ENCODE peak calls at places on chromosomes 4 and X, in five cellular contexts. K is tibial artery, Y is endothelial cell of umbilical vein, U is neuronal stem cell, C is heart right ventricle. D is an unnamed sample.

GRCh38 chr4:86891785-86892638 is at the start of gene C4orf36:
- DNase-seq in Y (peak), C (peak), K (peak), U (peak), D (peak)

GRCh38 chrX:6645216-6645615 is 110.3 kb upstream of the VCX3A start:
- DNase-seq in K (no peak), C (no peak), U (no peak), Y (no peak), D (no peak)

GRCh38 chrX:115372026-115372610 is 82.6 kb downstream of the LUZP4 start:
- DNase-seq in Y (peak), U (no peak), C (no peak), K (no peak), D (no peak)

GRCh38 chr4:109301691-109302365 is 630 bp downstream of the COL25A1 start:
- DNase-seq in K (no peak), Y (no peak), C (no peak), U (no peak), D (peak)

GRCh38 chr4:149791836-149792235 is 23.8 kb downstream of the IQCM start:
- DNase-seq in U (no peak), K (no peak), Y (no peak), C (no peak), D (no peak)

GRCh38 chrX:19729761-19730160 is 157.6 kb downstream of the SH3KBP1 start:
- DNase-seq in K (no peak), C (no peak), Y (no peak), U (no peak), D (no peak)

GRCh38 chr4:101451086-101451485 is 103.8 kb upstream of the PPP3CA start:
- DNase-seq in Y (no peak), C (no peak), K (no peak), U (no peak), D (no peak)

GRCh38 chr4:38621004-38621684 is 42.9 kb upstream of the KLF3 start:
- DNase-seq in K (no peak), C (no peak), Y (no peak), U (no peak), D (no peak)

GRCh38 chr4:163694385-163694784 is 199.9 kb downstream of the TMA16 start:
- DNase-seq in Y (no peak), U (no peak), K (no peak), C (no peak), D (no peak)

GRCh38 chr4:16082424-16083216 is 1.2 kb downstream of the PROM1 start:
- DNase-seq in K (no peak), Y (peak), C (peak), U (peak), D (no peak)

GRCh38 chr4:109207060-109207459 is 95.4 kb downstream of the COL25A1 start:
- DNase-seq in U (no peak), C (no peak), K (no peak), Y (peak), D (peak)

GRCh38 chrX:10666102-10666501 is 45.7 kb upstream of the MID1 start:
- DNase-seq in Y (no peak), U (no peak), K (no peak), C (no peak), D (no peak)

GRCh38 chrX:19046343-19047215 is 62.7 kb upstream of the PHKA2 start:
- DNase-seq in U (no peak), Y (no peak), K (no peak), C (no peak), D (no peak)

GRCh38 chr4:98746936-98747658 is 88.7 kb upstream of the TSPAN5 start:
- DNase-seq in C (no peak), Y (peak), K (no peak), U (no peak), D (no peak)

GRCh38 chrX:147550217-147550616 is 361.5 kb upstream of the FMR1 start:
- DNase-seq in K (no peak), U (peak), Y (no peak), C (no peak), D (no peak)

DNA sequence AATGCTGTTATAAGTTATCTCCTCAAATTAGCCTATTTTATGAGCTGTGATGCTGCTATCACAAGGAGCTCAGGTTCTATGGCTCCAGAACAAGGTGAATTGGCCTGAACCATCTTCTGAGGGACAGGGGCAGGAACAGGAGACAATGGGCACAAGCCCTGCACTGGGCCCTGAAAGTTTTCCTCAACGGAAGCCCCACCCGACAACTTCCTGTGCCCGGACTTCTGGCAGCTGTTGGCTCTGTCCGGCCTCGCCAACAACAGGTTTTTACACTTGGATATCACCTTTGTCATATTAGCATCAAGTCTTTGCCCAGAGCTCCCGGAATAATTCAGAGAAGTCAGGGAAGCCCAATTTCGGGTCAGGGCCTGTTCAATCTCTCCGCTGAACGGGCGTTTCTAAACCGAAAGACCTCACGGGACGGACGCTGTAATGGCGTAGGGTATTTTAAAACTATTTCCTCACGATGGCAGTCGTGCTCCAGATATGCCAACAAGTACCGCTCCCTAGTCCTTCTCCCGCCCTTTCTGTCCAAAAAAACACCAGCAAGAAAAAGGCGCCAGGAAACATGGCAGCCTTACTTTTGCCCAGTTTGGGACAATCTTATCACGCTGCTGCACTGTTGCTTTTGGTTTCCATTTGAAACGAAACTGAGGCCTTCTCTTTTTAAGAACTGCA is 201.0 kb upstream of the STK26 start:
- DNase-seq in K (no peak), Y (no peak), C (peak), U (no peak), D (no peak)
- H3K27ac ChIP-seq in K (no peak), Y (no peak), C (peak), U (no peak), D (peak)

GRCh38 chr4:20255251-20255586 is 3.5 kb downstream of the SLIT2 start:
- DNase-seq in K (no peak), C (no peak), U (no peak), Y (peak), D (no peak)
- H3K27ac ChIP-seq in K (peak), C (no peak), U (no peak), Y (peak), D (no peak)

GRCh38 chr4:124111411-124111810 is 601.1 kb downstream of the ANKRD50 start:
- DNase-seq in Y (peak), C (no peak), K (no peak), U (no peak), D (no peak)
- H3K27ac ChIP-seq in Y (peak), C (no peak), K (no peak), U (no peak), D (no peak)

DNA sequence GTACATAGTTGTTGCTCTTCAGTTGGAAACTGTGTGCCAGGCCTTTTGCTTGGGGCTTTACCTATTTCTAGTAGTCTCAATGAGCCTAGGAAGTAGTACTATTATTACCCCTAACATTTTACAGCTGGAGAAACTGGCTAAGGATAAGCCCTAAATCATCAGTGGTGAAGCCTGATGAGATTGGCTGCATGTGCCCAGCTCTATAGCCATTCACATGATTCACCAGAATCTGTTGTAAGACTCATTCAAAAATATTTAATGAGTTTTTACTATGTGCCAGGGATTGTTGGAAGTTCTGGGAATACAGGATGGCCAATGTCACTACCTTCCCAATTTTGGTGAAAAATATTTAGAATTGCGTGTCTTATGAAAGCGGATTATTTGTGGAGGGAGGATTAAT is 2.8 kb downstream of the KIT start:
- DNase-seq in U (no peak), Y (no peak), K (no peak), C (no peak), D (no peak)
- H3K27ac ChIP-seq in U (no peak), Y (no peak), K (no peak), C (no peak), D (no peak)

DNA sequence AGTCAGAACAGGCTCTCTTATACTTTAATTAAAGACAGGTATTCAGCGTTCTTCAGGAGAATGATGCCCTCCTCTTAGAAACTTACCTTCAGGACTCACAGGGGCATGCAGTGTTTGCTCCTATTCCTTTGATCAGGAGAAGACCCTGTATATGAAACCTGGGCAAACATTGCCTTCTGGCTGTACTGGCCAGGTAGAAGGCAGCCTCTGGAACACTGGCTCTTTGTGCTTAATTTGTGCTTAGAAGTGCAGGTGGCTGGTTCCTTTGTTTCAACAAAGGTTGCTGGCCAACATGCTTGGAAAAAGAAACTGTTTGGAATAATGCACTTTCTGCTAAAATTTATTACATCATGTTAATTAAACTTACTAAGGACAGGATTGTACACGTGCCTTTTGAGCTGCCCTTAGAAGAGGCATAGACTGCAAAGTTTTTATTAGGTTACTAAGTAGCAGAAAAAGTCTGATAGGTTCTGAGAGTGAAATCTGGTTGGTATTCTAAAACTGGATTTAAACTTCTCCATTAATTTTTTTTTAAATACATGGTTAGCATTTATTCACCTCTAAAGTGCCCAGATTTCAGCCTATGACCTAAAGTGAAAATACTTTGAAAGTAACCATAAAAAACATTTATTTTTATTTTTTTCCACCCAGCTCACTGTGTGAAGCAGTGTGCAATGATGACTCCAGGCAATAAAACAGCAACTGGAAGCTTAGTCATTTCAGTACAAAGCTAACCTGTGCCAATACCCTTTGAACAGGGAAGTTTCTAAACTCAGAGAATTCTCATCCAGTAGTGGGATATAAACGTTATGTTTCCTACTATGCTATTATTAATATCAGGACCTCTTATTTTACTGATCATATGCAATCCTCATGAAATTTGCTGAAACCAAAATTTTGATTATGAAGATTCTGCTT is 11.3 kb downstream of the RASSF6 start:
- DNase-seq in C (no peak), K (no peak), Y (peak), U (no peak), D (no peak)
- H3K27ac ChIP-seq in C (no peak), K (no peak), Y (no peak), U (no peak), D (no peak)

GRCh38 chrX:46180258-46180687 is 364.9 kb downstream of the ZNF674 start:
- DNase-seq in K (no peak), C (no peak), U (peak), Y (no peak), D (no peak)

GRCh38 chrX:46184749-46185148 is 360.5 kb downstream of the ZNF674 start:
- DNase-seq in Y (no peak), K (no peak), U (no peak), C (no peak), D (no peak)

GRCh38 chrX:46178763-46179162 is 366.5 kb downstream of the ZNF674 start:
- DNase-seq in Y (no peak), K (no peak), U (no peak), C (no peak), D (no peak)

GRCh38 chrX:46179748-46180147 is 365.5 kb downstream of the ZNF674 start:
- DNase-seq in U (no peak), C (no peak), Y (no peak), K (no peak), D (no peak)
- H3K27ac ChIP-seq in U (no peak), C (no peak), Y (no peak), K (no peak), D (no peak)

DNA sequence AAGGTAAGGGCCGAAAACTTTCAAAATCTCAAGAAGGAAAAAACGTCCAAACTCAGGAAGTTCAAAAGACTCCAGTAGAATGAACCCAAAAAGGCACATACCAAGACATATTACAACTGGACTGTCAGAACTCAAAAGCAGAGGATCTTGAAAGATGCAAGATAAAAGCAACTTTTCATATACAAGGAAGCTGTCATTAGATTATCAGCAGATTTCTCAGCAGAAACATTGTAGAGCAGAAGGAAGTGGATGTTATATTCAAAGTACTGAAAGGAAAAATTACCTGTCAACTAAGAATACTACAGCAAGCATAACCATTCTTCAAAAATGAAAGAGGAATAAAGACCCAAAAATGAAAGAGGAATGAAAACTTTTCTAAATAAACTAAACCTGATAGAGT is 224.9 kb downstream of the FAT4 start:
- DNase-seq in K (no peak), U (no peak), Y (no peak), C (no peak), D (no peak)
- H3K27ac ChIP-seq in K (no peak), U (no peak), Y (no peak), C (no peak), D (no peak)

D was measured in caudate nucleus.